ENCODE peak calls at places on chromosome 1, in five cellular contexts. M is HEK293T, C is NCI-H2081, D is T-helper 2 cell, R is cardiac fibroblast. P is an unnamed sample.
A peak's percentile ranks its signal among the peaks of the same experiment; 100 is the strongest.

GRCh38 chr1:205325334-205325884 is 3.9 kb upstream of the NUAK2 start:
- DNase-seq in M (peak; percentile 77), C (peak; percentile 71), D (peak; percentile 44), R (peak; percentile 90), P (peak; percentile 65)

GRCh38 chr1:227945891-227946623 is 1.7 kb downstream of the WNT9A start:
- DNase-seq in M (no peak), C (peak; percentile 64), D (no peak), R (peak; percentile 78), P (peak; percentile 77)

GRCh38 chr1:177883581-177883980 is 86.3 kb downstream of the SEC16B start:
- DNase-seq in M (no peak), C (no peak), D (no peak), R (no peak), P (no peak)

GRCh38 chr1:227777646-227778045 is 37.8 kb upstream of the PRSS38 start:
- DNase-seq in M (no peak), C (no peak), D (no peak), R (no peak), P (no peak)

GRCh38 chr1:244248426-244248825 is 197.3 kb downstream of the ZBTB18 start:
- DNase-seq in M (no peak), C (no peak), D (no peak), R (no peak), P (no peak)

GRCh38 chr1:27418786-27419185 is 26.4 kb downstream of the GPR3 start:
- DNase-seq in M (no peak), C (no peak), D (no peak), R (no peak), P (no peak)

GRCh38 chr1:182460550-182460951 is 10.6 kb downstream of the RGSL1 start:
- DNase-seq in M (no peak), C (no peak), D (no peak), R (peak; percentile 43), P (peak; percentile 28)

GRCh38 chr1:111220302-111220890 is 7.1 kb upstream of the CHI3L2 start:
- DNase-seq in M (no peak), C (no peak), D (no peak), R (no peak), P (no peak)

GRCh38 chr1:14871569-14871968 is 273.1 kb downstream of the KAZN start:
- DNase-seq in M (no peak), C (no peak), D (no peak), R (no peak), P (no peak)

GRCh38 chr1:41380979-41381690 is 19.9 kb downstream of the FOXO6 start:
- DNase-seq in M (peak; percentile 56), C (peak; percentile 99), D (no peak), R (no peak), P (peak; percentile 59)

GRCh38 chr1:100834779-100835645 is 59.6 kb downstream of the EXTL2 start:
- DNase-seq in M (peak; percentile 58), C (no peak), D (peak; percentile 37), R (peak; percentile 31), P (peak; percentile 23)

GRCh38 chr1:244340396-244340795 is 111.3 kb downstream of the ADSS2 start:
- DNase-seq in M (no peak), C (no peak), D (no peak), R (no peak), P (no peak)

GRCh38 chr1:2972011-2972878 is 49.0 kb upstream of the ACTRT2 start:
- DNase-seq in M (no peak), C (no peak), D (no peak), R (no peak), P (no peak)

P was measured in H4.